ENCODE peak calls at places on chromosomes 16 and 17, in five cellular contexts. P is uterus, A is mammary epithelial cell, T is dorsolateral prefrontal cortex, F is GM12865. X is an unnamed sample.
A peak's percentile ranks its signal among the peaks of the same experiment; 100 is the strongest.

GRCh38 chr16:65429504-65430149 is 307.8 kb upstream of the CDH11 start:
- DNase-seq in A (no peak), T (no peak), P (no peak), F (no peak), X (no peak)

GRCh38 chr17:83100220-83100852 is 20.9 kb downstream of the METRNL start:
- DNase-seq in A (no peak), T (no peak), P (no peak), F (no peak), X (no peak)

GRCh38 chr17:7179317-7180254 is at the start of gene ASGR1:
- DNase-seq in F (no peak), P (no peak), A (no peak), T (no peak), X (no peak)

GRCh38 chr17:27396941-27397340 is 59.3 kb upstream of the KSR1 start:
- DNase-seq in F (no peak), T (no peak), P (no peak), A (no peak), X (no peak)

GRCh38 chr16:75836377-75837010 is 110.2 kb upstream of the CPHXL start:
- DNase-seq in F (no peak), P (no peak), T (no peak), A (no peak), X (no peak)

GRCh38 chr17:74351552-74352210 is 10.0 kb downstream of the BTBD17 start:
- DNase-seq in A (no peak), P (no peak), T (peak; percentile 35), F (no peak), X (no peak)

GRCh38 chr17:74493381-74493833 is 27.0 kb downstream of the CD300A start:
- DNase-seq in P (peak; percentile 49), T (peak; percentile 71), F (peak; percentile 74), A (peak; percentile 37), X (peak; percentile 80)

GRCh38 chr16:86466695-86467406 is 43.5 kb upstream of the FOXF1 start:
- DNase-seq in T (no peak), P (no peak), A (no peak), F (no peak), X (no peak)

GRCh38 chr17:956905-957304 is 22.7 kb downstream of the NXN start:
- DNase-seq in A (peak; percentile 79), P (no peak), T (no peak), F (no peak), X (no peak)

GRCh38 chr16:81181013-81181720 is 57.3 kb upstream of the BCO1 start:
- DNase-seq in F (no peak), T (no peak), P (peak; percentile 89), A (peak; percentile 95), X (peak; percentile 96)

GRCh38 chr16:15833551-15833950 is 23.3 kb downstream of the MYH11 start:
- DNase-seq in P (no peak), F (no peak), A (no peak), T (no peak), X (no peak)

GRCh38 chr16:15836965-15837611 is 19.7 kb downstream of the MYH11 start:
- DNase-seq in F (no peak), A (no peak), P (no peak), T (no peak), X (no peak)

GRCh38 chr16:15836074-15836473 is 20.8 kb downstream of the MYH11 start:
- DNase-seq in F (no peak), T (no peak), A (no peak), P (no peak), X (no peak)

GRCh38 chr16:15835136-15835878 is 21.5 kb downstream of the MYH11 start:
- DNase-seq in T (no peak), F (peak; percentile 60), P (no peak), A (no peak), X (no peak)

GRCh38 chr16:15837761-15838160 is 19.1 kb downstream of the MYH11 start:
- DNase-seq in F (no peak), A (no peak), P (no peak), T (no peak), X (no peak)
- H3K4me3 ChIP-seq in F (no peak overlapping the region), A (no peak overlapping the region), P (no peak overlapping the region), T (no peak overlapping the region), X (no peak overlapping the region)

GRCh38 chr16:57635266-57636097 is 7.1 kb downstream of the ADGRG1 start:
- DNase-seq in F (no peak), T (no peak), A (no peak), P (no peak), X (no peak)
- H3K4me3 ChIP-seq in F (no peak overlapping the region), T (no peak overlapping the region), A (no peak overlapping the region), P (no peak overlapping the region), X (no peak overlapping the region)

DNA sequence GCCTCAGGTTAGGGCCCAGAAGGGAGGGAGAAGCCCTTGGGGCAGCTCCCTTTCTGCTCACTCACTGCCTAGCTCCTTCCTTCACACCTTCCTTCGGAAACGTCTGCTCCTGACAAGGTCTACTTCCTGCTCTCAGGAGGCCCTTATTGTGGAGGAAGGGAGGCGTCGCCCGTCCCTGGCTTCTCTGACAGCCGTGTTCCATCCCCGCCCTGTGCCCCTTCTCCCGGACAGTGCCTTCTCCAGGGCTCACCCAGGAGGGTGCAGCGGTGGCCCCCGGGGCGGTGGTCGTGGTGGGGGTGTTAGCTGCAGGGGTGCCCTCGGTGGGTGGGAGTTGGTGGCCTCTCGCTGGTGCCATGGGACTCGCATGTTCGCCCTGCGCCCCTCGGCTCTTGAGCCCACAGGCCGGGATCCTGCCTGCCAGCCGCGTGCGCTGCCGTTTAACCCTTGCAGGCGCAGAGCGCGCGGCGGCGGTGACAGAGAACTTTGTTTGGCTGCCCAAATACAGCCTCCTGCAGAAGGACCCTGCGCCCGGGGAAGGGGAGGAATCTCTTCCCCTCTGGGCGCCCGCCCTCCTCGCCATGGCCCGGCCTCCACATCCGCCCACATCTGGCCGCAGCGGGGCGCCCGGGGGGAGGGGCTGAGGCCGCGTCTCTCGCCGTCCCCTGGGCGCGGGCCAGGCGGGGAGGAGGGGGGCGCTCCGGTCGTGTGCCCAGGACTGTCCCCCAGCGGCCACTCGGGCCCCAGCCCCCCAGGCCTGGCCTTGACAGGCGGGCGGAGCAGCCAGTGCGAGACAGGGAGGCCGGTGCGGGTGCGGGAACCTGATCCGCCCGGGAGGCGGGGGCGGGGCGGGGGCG is 231.9 kb downstream of the SEC14L1 start:
- DNase-seq in P (peak; percentile 89), F (peak; percentile 67), T (peak; percentile 63), A (peak; percentile 54), X (peak; percentile 75)
- H3K4me3 ChIP-seq in P (peak overlapping the region; percentile 72), F (peak overlapping the region; percentile 52), T (peak overlapping the region; percentile 82), A (no peak overlapping the region), X (peak overlapping the region; percentile 91)

DNA sequence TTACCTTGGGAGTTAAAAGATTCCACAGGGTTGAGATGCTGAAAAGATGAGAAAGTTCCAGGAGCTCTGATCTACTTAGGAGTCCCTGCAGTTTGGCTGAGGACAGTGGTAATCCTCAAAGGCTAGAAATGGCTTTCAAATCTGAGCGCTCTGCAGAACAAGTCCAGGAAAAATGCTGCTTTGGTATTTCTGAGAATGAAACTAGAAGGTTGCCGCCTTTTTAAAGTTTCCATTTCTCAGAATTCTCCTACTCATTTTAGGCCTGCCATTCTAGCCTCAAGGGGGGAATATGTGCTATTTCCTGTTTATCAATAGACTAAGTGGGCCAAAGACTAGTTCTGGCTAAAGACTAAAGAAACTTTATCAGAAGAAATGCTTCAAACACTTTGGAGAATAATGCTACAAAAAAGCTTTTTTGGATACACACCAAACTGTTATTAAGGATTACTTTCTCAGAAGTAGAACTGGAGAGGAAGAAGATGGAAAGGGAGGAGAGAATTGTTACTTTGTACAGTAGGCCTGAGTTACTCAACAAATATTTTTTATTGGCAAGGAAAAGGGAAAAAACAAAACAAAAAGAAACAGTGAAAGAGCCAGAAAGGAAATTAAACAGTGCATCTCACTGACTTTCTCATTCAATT is at the start of gene SLFN12L:
- DNase-seq in T (no peak), P (no peak), F (peak; percentile 82), A (no peak), X (no peak)
- H3K4me3 ChIP-seq in T (no peak within 1 kb of the TSS), P (no peak within 1 kb of the TSS), F (peak within 1 kb of the TSS; percentile 79), A (no peak within 1 kb of the TSS), X (no peak within 1 kb of the TSS)

DNA sequence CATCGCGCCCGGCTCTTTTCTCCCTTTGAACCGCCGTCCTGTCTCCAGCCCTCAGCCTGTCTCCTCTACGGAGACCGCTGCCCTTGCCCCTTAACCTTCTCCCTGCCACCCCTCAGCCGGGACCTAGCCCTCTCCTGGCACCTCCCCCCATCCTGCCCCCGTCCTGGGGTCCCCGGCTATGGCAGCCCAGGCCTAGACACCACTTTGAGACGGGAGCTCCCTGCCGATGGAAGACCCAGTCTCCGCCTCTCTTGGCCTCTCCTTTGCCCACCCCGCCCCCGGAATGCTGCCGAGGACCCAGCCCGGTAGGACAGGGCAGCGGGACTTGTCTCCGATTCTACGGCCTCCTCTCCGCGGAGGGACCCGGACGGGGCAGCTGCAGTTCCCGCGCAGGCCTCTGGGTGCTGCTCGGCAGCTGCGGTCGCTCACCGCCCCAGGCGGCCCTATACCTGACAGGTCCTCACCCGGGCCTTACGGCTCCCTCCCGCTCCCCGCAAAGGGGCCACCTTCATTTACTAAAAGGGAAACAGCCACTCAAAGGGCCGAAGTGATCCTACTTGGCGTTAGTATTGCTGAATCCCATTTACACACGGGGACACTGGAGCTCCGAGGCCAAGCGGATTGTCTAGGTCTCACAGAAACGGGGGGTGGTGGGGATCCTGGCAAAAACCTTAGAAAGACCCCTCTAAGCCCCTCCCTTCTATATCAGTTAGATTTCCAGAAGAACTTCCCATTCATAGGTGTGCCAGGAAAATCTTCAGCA is 32.6 kb upstream of the TAC4 start:
- DNase-seq in F (peak; percentile 73), A (peak; percentile 36), P (peak; percentile 73), T (peak; percentile 64), X (peak; percentile 45)
- H3K4me3 ChIP-seq in F (no peak overlapping the region), A (no peak overlapping the region), P (no peak overlapping the region), T (peak overlapping the region; percentile 34), X (no peak overlapping the region)

DNA sequence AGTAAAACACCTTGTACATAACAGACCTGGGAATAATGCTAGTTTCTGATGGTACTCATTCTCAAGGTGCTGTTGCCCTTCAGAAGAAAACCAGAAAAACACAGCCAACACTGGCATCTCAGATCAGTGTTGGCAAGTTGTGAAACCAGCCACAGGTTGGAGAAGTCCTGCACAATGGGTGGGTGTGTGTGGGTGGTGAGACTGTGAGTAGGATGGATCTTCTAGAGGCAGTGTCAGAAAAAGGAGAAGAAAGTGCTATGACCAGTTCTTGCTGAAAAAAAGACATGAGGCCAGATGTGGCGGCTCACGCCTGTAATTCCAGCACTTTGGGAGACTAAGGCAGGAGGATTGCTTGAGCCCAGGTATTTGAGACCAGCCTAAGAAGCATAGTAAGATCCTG is 35.2 kb upstream of the SMIM36 start:
- DNase-seq in T (no peak), A (no peak), F (no peak), P (no peak), X (no peak)
- H3K4me3 ChIP-seq in T (no peak overlapping the region), A (no peak overlapping the region), F (no peak overlapping the region), P (no peak overlapping the region), X (no peak overlapping the region)

DNA sequence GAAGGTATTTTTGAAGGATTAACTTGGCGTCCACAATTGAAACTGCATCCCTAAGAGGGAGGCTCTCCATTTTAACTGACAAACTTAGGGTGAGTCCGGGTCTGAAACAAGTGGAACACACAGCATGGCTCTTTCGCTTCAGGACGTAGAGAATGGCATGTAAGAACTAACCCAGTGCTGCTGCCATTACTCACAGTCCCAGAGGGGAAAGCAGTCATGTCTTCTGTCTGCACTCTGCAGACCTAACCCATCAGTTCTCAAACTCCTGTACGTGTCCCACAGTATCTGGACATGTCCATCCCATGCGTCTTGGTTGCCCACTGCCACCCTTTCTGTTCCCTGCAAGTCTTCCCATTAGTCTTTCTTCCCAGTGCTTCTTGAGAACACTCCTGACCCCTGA is 563 bp downstream of the ST6GALNAC1 start:
- DNase-seq in P (no peak), A (no peak), F (no peak), T (no peak), X (no peak)
- H3K4me3 ChIP-seq in P (no peak overlapping the region), A (no peak overlapping the region), F (no peak overlapping the region), T (peak overlapping the region; percentile 29), X (no peak overlapping the region)

GRCh38 chr16:53219795-53220194 is 165.0 kb downstream of the CHD9 start:
- DNase-seq in T (no peak), F (no peak), A (no peak), P (no peak), X (no peak)
- H3K4me3 ChIP-seq in T (peak overlapping the region; percentile 3), F (no peak overlapping the region), A (no peak overlapping the region), P (no peak overlapping the region), X (no peak overlapping the region)

GRCh38 chr16:10728488-10728887 is 15.2 kb upstream of the NUBP1 start:
- DNase-seq in P (no peak), T (no peak), F (no peak), A (no peak), X (no peak)
- H3K4me3 ChIP-seq in P (no peak overlapping the region), T (no peak overlapping the region), F (no peak overlapping the region), A (no peak overlapping the region), X (no peak overlapping the region)

X was measured in tibial nerve.